ENCODE peak calls at places on chromosomes 6 and 20, in six cellular contexts. One of them, this sample, is unnamed.

GRCh38 chr6:134826889-134827737 is 122.8 kb downstream of the ALDH8A1 start:
- DNase-seq in neuronal stem cell: no peak
- DNase-seq in mesenchymal stem cell: no peak
- DNase-seq in H1: no peak
- DNase-seq in H9: no peak
- DNase-seq in IMR-90: peak
- DNase-seq in this sample: no peak

GRCh38 chr6:158002951-158003853 is 21.5 kb downstream of the SYNJ2 start:
- DNase-seq in H9: no peak
- DNase-seq in neuronal stem cell: no peak
- DNase-seq in H1: no peak
- DNase-seq in IMR-90: peak
- DNase-seq in mesenchymal stem cell: peak
- DNase-seq in this sample: peak

GRCh38 chr20:11849976-11850670 is 67.6 kb upstream of the BTBD3 start:
- DNase-seq in mesenchymal stem cell: peak
- DNase-seq in neuronal stem cell: no peak
- DNase-seq in H1: no peak
- DNase-seq in IMR-90: peak
- DNase-seq in H9: no peak
- DNase-seq in this sample: no peak

GRCh38 chr20:44137210-44137781 is 49.7 kb downstream of the JPH2 start:
- DNase-seq in H9: peak
- DNase-seq in neuronal stem cell: peak
- DNase-seq in mesenchymal stem cell: peak
- DNase-seq in IMR-90: peak
- DNase-seq in H1: peak
- DNase-seq in this sample: peak

GRCh38 chr20:57383447-57384347 is 7.5 kb upstream of the RBM38 start:
- DNase-seq in neuronal stem cell: no peak
- DNase-seq in H9: peak
- DNase-seq in H1: no peak
- DNase-seq in IMR-90: no peak
- DNase-seq in mesenchymal stem cell: no peak
- DNase-seq in this sample: no peak

GRCh38 chr6:116362287-116362686 is 8.5 kb upstream of the DSE start:
- DNase-seq in neuronal stem cell: no peak
- DNase-seq in H1: no peak
- DNase-seq in H9: no peak
- DNase-seq in IMR-90: no peak
- DNase-seq in mesenchymal stem cell: no peak
- DNase-seq in this sample: no peak

GRCh38 chr6:40341726-40342125 is 245.4 kb downstream of the LRFN2 start:
- DNase-seq in IMR-90: no peak
- DNase-seq in neuronal stem cell: no peak
- DNase-seq in H9: peak
- DNase-seq in mesenchymal stem cell: no peak
- DNase-seq in H1: no peak
- DNase-seq in this sample: no peak

GRCh38 chr6:167750956-167751358 is 75.8 kb upstream of the AFDN start:
- DNase-seq in H1: no peak
- DNase-seq in neuronal stem cell: no peak
- DNase-seq in IMR-90: no peak
- DNase-seq in mesenchymal stem cell: peak
- DNase-seq in H9: peak
- DNase-seq in this sample: peak

GRCh38 chr20:878511-879307 is 37.4 kb downstream of the ANGPT4 start:
- DNase-seq in neuronal stem cell: peak
- DNase-seq in H9: no peak
- DNase-seq in H1: peak
- DNase-seq in mesenchymal stem cell: peak
- DNase-seq in IMR-90: peak
- DNase-seq in this sample: peak

GRCh38 chr20:50237349-50237748 is 46.7 kb downstream of the CEBPB start:
- DNase-seq in H9: no peak
- DNase-seq in IMR-90: no peak
- DNase-seq in H1: no peak
- DNase-seq in neuronal stem cell: no peak
- DNase-seq in mesenchymal stem cell: no peak
- DNase-seq in this sample: no peak

GRCh38 chr6:170187669-170188566 is 103.0 kb downstream of the DLL1 start:
- DNase-seq in neuronal stem cell: no peak
- DNase-seq in H9: no peak
- DNase-seq in mesenchymal stem cell: no peak
- DNase-seq in IMR-90: no peak
- DNase-seq in H1: peak
- DNase-seq in this sample: no peak

DNA sequence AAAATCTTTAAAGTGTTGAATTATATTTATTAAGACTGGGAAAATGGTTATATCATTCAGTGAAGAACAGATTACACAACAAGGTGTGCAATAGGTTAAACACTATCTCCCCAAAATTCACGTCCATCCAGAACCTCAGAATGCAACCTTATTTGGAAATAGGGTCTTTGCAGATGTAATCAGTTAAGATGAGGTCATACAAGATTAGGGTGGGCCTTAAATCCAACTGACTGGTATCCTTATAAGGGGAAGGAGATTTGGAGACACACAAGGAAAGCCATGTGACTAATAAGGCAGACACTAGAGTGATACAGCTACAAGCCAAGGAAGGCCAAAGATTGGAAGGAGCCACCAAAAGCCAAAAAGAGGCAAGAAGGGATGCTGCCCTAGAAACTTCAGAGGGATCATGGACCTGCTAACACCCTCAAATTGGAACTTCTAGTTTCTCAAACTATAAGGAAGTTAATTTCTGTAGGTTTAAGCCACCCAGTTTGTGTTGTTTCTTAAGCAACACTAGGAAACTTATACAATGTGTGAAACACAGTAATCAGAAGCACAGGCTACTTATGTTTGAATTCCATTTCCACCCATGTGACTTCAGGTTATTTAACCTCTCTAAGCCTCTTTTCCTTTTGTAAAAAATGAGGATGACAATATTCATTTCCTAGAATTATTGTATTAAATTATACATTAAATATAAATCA is 16.9 kb downstream of the ILRUN start:
- DNase-seq in H9: no peak
- DNase-seq in mesenchymal stem cell: peak
- DNase-seq in H1: no peak
- DNase-seq in neuronal stem cell: no peak
- DNase-seq in IMR-90: peak
- DNase-seq in this sample: peak
- H3K27ac ChIP-seq in H9: no peak
- H3K27ac ChIP-seq in mesenchymal stem cell: no peak
- H3K27ac ChIP-seq in H1: no peak
- H3K27ac ChIP-seq in neuronal stem cell: no peak
- H3K27ac ChIP-seq in IMR-90: no peak
- H3K27ac ChIP-seq in this sample: no peak

GRCh38 chr20:14950633-14951032 is 613.2 kb upstream of the FLRT3 start:
- DNase-seq in IMR-90: no peak
- DNase-seq in H9: no peak
- DNase-seq in neuronal stem cell: no peak
- DNase-seq in mesenchymal stem cell: no peak
- DNase-seq in H1: no peak
- DNase-seq in this sample: no peak

GRCh38 chr20:14951105-14951504 is 613.7 kb upstream of the FLRT3 start:
- DNase-seq in H1: no peak
- DNase-seq in mesenchymal stem cell: peak
- DNase-seq in H9: no peak
- DNase-seq in IMR-90: no peak
- DNase-seq in neuronal stem cell: no peak
- DNase-seq in this sample: no peak

GRCh38 chr20:14947536-14947935 is 610.1 kb upstream of the FLRT3 start:
- DNase-seq in neuronal stem cell: no peak
- DNase-seq in H9: no peak
- DNase-seq in H1: no peak
- DNase-seq in IMR-90: no peak
- DNase-seq in mesenchymal stem cell: no peak
- DNase-seq in this sample: peak

GRCh38 chr20:14951707-14952106 is 614.3 kb upstream of the FLRT3 start:
- DNase-seq in H1: no peak
- DNase-seq in IMR-90: no peak
- DNase-seq in neuronal stem cell: no peak
- DNase-seq in H9: no peak
- DNase-seq in mesenchymal stem cell: peak
- DNase-seq in this sample: peak

GRCh38 chr20:14948416-14948815 is 611.0 kb upstream of the FLRT3 start:
- DNase-seq in H9: no peak
- DNase-seq in IMR-90: no peak
- DNase-seq in neuronal stem cell: no peak
- DNase-seq in mesenchymal stem cell: no peak
- DNase-seq in H1: no peak
- DNase-seq in this sample: peak
- H2AK5ac ChIP-seq in H9: no peak
- H2AK5ac ChIP-seq in IMR-90: no peak
- H2AK5ac ChIP-seq in neuronal stem cell: no peak
- H2AK5ac ChIP-seq in mesenchymal stem cell: no peak
- H2AK5ac ChIP-seq in H1: no peak
- H2AK5ac ChIP-seq in this sample: no peak

GRCh38 chr20:45339799-45340198 is 8.4 kb downstream of the SDC4 start:
- DNase-seq in H1: no peak
- DNase-seq in H9: no peak
- DNase-seq in mesenchymal stem cell: no peak
- DNase-seq in neuronal stem cell: no peak
- DNase-seq in IMR-90: no peak
- DNase-seq in this sample: no peak
- H2BK5ac ChIP-seq in H1: peak
- H2BK5ac ChIP-seq in H9: no peak
- H2BK5ac ChIP-seq in mesenchymal stem cell: no peak
- H2BK5ac ChIP-seq in neuronal stem cell: no peak
- H2BK5ac ChIP-seq in IMR-90: peak
- H2BK5ac ChIP-seq in this sample: no peak

DNA sequence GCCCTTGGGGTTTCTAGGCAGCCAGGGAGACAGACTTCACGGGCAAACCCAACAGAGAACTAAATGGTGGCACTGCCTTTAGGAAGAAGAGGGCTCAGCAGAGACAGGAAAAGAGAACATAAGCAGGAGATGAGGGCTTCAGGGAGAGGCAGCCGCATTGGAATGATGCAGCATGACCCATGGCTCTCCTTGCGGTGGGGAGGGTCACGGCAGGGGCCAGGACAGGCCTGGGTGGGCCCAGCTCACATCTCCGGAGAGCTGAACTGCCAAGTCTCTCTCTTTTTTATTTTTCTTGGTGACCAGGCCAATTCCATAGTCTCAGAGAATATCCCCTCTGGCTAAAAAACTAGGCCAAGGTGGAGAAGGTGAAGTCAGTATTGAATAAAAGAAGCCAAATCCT is 77.4 kb upstream of the TRAF3IP2 start:
- DNase-seq in mesenchymal stem cell: no peak
- DNase-seq in H9: no peak
- DNase-seq in IMR-90: no peak
- DNase-seq in neuronal stem cell: no peak
- DNase-seq in H1: no peak
- DNase-seq in this sample: no peak
- H3K27ac ChIP-seq in mesenchymal stem cell: no peak
- H3K27ac ChIP-seq in H9: no peak
- H3K27ac ChIP-seq in IMR-90: no peak
- H3K27ac ChIP-seq in neuronal stem cell: no peak
- H3K27ac ChIP-seq in H1: no peak
- H3K27ac ChIP-seq in this sample: no peak

GRCh38 chr6:165830761-165831160 is 167.7 kb upstream of the PDE10A start:
- DNase-seq in neuronal stem cell: no peak
- DNase-seq in mesenchymal stem cell: no peak
- DNase-seq in IMR-90: no peak
- DNase-seq in H9: no peak
- DNase-seq in H1: no peak
- DNase-seq in this sample: no peak
- H2AK5ac ChIP-seq in neuronal stem cell: no peak
- H2AK5ac ChIP-seq in mesenchymal stem cell: no peak
- H2AK5ac ChIP-seq in IMR-90: no peak
- H2AK5ac ChIP-seq in H9: no peak
- H2AK5ac ChIP-seq in H1: no peak
- H2AK5ac ChIP-seq in this sample: no peak

DNA sequence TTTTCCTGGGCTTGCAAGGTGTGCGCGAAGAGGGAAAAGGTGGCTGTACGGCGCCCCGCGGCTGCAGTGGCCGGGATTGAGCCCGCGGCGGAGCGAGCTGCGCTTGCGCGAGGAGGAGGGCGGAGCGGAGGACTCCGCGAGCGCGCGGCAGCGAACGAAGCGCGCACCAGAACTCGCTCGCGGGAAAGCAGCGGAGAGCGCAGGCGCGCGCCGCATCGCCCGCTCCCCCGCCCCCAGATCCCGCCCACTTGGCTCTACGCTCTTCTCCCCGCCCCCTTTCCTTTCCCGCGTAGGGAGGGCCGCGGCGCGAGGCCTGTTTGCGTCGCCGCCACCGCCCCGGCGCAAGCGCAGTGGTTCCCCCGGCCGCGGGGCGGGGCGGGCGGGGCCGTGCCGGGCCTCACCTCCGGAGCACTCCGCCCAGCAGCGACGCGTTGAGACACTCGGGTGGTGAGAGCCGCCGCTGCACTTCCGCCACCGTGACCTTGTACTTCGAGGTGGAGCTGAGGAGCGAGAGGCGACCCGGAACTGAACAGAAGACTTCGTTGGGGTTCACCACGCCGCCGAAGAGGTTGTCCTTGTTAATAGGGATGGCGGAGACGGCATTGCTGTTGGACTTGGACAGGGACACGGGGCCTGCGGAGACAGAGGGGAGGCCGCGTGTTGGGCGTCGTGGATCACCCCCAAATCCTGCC is 10.6 kb downstream of the TFAP2A start:
- DNase-seq in neuronal stem cell: peak
- DNase-seq in mesenchymal stem cell: peak
- DNase-seq in H1: peak
- DNase-seq in H9: peak
- DNase-seq in IMR-90: peak
- DNase-seq in this sample: peak
- H2BK5ac ChIP-seq in neuronal stem cell: no peak
- H2BK5ac ChIP-seq in mesenchymal stem cell: no peak
- H2BK5ac ChIP-seq in H1: peak
- H2BK5ac ChIP-seq in H9: no peak
- H2BK5ac ChIP-seq in IMR-90: peak
- H2BK5ac ChIP-seq in this sample: peak

DNA sequence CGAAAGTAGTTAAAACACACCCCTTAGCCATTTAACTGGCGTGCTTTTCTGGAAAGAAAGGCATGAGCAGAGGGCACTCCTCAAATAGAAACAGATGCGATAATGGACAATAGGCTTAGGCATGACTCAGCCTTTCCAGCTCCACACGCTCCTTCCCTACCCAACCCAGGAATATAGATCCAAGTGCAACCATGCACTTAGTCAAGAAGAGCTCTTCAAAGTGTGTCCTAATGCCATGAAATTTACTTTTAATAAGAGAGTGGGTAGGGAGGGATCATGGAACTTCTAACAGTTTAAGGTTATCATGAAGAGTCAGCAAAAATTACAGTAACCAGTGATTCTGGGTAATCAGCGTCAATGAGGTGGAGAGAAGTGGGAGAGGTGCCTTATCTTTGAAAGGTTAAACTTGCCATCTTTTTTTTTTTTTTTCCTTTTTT is 2.4 kb upstream of the EFHC1 start:
- DNase-seq in IMR-90: peak
- DNase-seq in H1: no peak
- DNase-seq in neuronal stem cell: no peak
- DNase-seq in H9: no peak
- DNase-seq in mesenchymal stem cell: peak
- DNase-seq in this sample: peak
- H3K27ac ChIP-seq in IMR-90: peak
- H3K27ac ChIP-seq in H1: no peak
- H3K27ac ChIP-seq in neuronal stem cell: no peak
- H3K27ac ChIP-seq in H9: no peak
- H3K27ac ChIP-seq in mesenchymal stem cell: peak
- H3K27ac ChIP-seq in this sample: no peak

GRCh38 chr20:36835453-36836198 is 40.3 kb upstream of the TLDC2 start:
- DNase-seq in mesenchymal stem cell: peak
- DNase-seq in H9: peak
- DNase-seq in H1: peak
- DNase-seq in IMR-90: peak
- DNase-seq in neuronal stem cell: peak
- DNase-seq in this sample: peak
- H2AK5ac ChIP-seq in mesenchymal stem cell: peak
- H2AK5ac ChIP-seq in H9: no peak
- H2AK5ac ChIP-seq in H1: no peak
- H2AK5ac ChIP-seq in IMR-90: peak
- H2AK5ac ChIP-seq in neuronal stem cell: peak
- H2AK5ac ChIP-seq in this sample: peak